ENCODE peak calls at places on chromosomes 16 and 17, in four cellular contexts. One of them, this sample, is unnamed.

GRCh38 chr16:3645504-3646347 is 8.8 kb upstream of the DNASE1 start:
- DNase-seq in amygdala: no peak
- DNase-seq in activated CD8-positive, alpha-beta T cell treated with anti-CD3 and anti-CD28 coated beads for 36 hours: no peak
- DNase-seq in HCEC 1CT: no peak
- DNase-seq in this sample: no peak

GRCh38 chr17:59828478-59828760 is 64.3 kb downstream of the TUBD1 start:
- DNase-seq in amygdala: no peak
- DNase-seq in HCEC 1CT: no peak
- DNase-seq in activated CD8-positive, alpha-beta T cell treated with anti-CD3 and anti-CD28 coated beads for 36 hours: no peak
- DNase-seq in this sample: no peak

GRCh38 chr17:81512984-81513668 is 527 bp upstream of the ACTG1 start:
- DNase-seq in HCEC 1CT: peak; percentile 63
- DNase-seq in amygdala: no peak
- DNase-seq in activated CD8-positive, alpha-beta T cell treated with anti-CD3 and anti-CD28 coated beads for 36 hours: peak; percentile 90
- DNase-seq in this sample: no peak

GRCh38 chr17:49191407-49191916 is 18.9 kb downstream of the GNGT2 start:
- DNase-seq in HCEC 1CT: no peak
- DNase-seq in amygdala: no peak
- DNase-seq in activated CD8-positive, alpha-beta T cell treated with anti-CD3 and anti-CD28 coated beads for 36 hours: no peak
- DNase-seq in this sample: no peak

GRCh38 chr16:29820730-29821662 is 734 bp downstream of the MVP start:
- DNase-seq in HCEC 1CT: no peak
- DNase-seq in amygdala: no peak
- DNase-seq in activated CD8-positive, alpha-beta T cell treated with anti-CD3 and anti-CD28 coated beads for 36 hours: peak; percentile 72
- DNase-seq in this sample: no peak

GRCh38 chr16:12120331-12120981 is 143.9 kb downstream of the SNX29 start:
- DNase-seq in amygdala: no peak
- DNase-seq in activated CD8-positive, alpha-beta T cell treated with anti-CD3 and anti-CD28 coated beads for 36 hours: no peak
- DNase-seq in HCEC 1CT: peak; percentile 12
- DNase-seq in this sample: no peak

GRCh38 chr17:80829166-80829813 is 162.4 kb upstream of the CHMP6 start:
- DNase-seq in amygdala: no peak
- DNase-seq in HCEC 1CT: no peak
- DNase-seq in activated CD8-positive, alpha-beta T cell treated with anti-CD3 and anti-CD28 coated beads for 36 hours: no peak
- DNase-seq in this sample: no peak

GRCh38 chr16:67254809-67255552 is 6.2 kb downstream of the SLC9A5 start:
- DNase-seq in amygdala: no peak
- DNase-seq in activated CD8-positive, alpha-beta T cell treated with anti-CD3 and anti-CD28 coated beads for 36 hours: no peak
- DNase-seq in HCEC 1CT: no peak
- DNase-seq in this sample: no peak

GRCh38 chr16:83998091-83998490 is 30.0 kb downstream of the NECAB2 start:
- DNase-seq in amygdala: no peak
- DNase-seq in activated CD8-positive, alpha-beta T cell treated with anti-CD3 and anti-CD28 coated beads for 36 hours: no peak
- DNase-seq in HCEC 1CT: no peak
- DNase-seq in this sample: no peak

GRCh38 chr17:13337864-13338371 is 263.8 kb downstream of the HS3ST3A1 start:
- DNase-seq in HCEC 1CT: peak; percentile 76
- DNase-seq in activated CD8-positive, alpha-beta T cell treated with anti-CD3 and anti-CD28 coated beads for 36 hours: peak; percentile 26
- DNase-seq in amygdala: no peak
- DNase-seq in this sample: peak; percentile 43